ENCODE peak calls at places on chromosomes 6 and 20, in seven cellular contexts. One of them, this sample, is unnamed.

GRCh38 chr6:157323114-157323923 is at the start of gene TMEM242:
- DNase-seq in adrenal gland: peak; percentile 95
- DNase-seq in BJ: peak; percentile 57
- DNase-seq in left kidney: peak; percentile 97
- DNase-seq in central memory CD4-positive, alpha-beta T cell: peak; percentile 76
- DNase-seq in hippocampal formation: no peak
- DNase-seq in ACHN: peak; percentile 90
- DNase-seq in this sample: peak; percentile 55

GRCh38 chr20:50904067-50904570 is 27.1 kb downstream of the ADNP start:
- DNase-seq in ACHN: no peak
- DNase-seq in left kidney: no peak
- DNase-seq in BJ: no peak
- DNase-seq in central memory CD4-positive, alpha-beta T cell: no peak
- DNase-seq in adrenal gland: no peak
- DNase-seq in hippocampal formation: no peak
- DNase-seq in this sample: no peak

GRCh38 chr6:139834232-139834631 is 459.8 kb upstream of the CITED2 start:
- DNase-seq in left kidney: no peak
- DNase-seq in ACHN: no peak
- DNase-seq in hippocampal formation: no peak
- DNase-seq in central memory CD4-positive, alpha-beta T cell: no peak
- DNase-seq in BJ: no peak
- DNase-seq in adrenal gland: no peak
- DNase-seq in this sample: no peak

GRCh38 chr6:149608381-149608982 is 40.0 kb downstream of the KATNA1 start:
- DNase-seq in central memory CD4-positive, alpha-beta T cell: no peak
- DNase-seq in hippocampal formation: no peak
- DNase-seq in BJ: no peak
- DNase-seq in adrenal gland: no peak
- DNase-seq in left kidney: no peak
- DNase-seq in ACHN: no peak
- DNase-seq in this sample: no peak

GRCh38 chr6:130615816-130616215 is 211.4 kb upstream of the SMLR1 start:
- DNase-seq in adrenal gland: no peak
- DNase-seq in central memory CD4-positive, alpha-beta T cell: no peak
- DNase-seq in left kidney: no peak
- DNase-seq in BJ: no peak
- DNase-seq in ACHN: no peak
- DNase-seq in hippocampal formation: no peak
- DNase-seq in this sample: no peak

GRCh38 chr6:63121166-63121565 is 90.1 kb upstream of the FKBP1C start:
- DNase-seq in central memory CD4-positive, alpha-beta T cell: no peak
- DNase-seq in adrenal gland: no peak
- DNase-seq in BJ: no peak
- DNase-seq in left kidney: no peak
- DNase-seq in hippocampal formation: no peak
- DNase-seq in ACHN: no peak
- DNase-seq in this sample: no peak

GRCh38 chr6:138525355-138525754 is 26.1 kb upstream of the NHSL1 start:
- DNase-seq in BJ: no peak
- DNase-seq in adrenal gland: no peak
- DNase-seq in left kidney: no peak
- DNase-seq in ACHN: no peak
- DNase-seq in hippocampal formation: no peak
- DNase-seq in central memory CD4-positive, alpha-beta T cell: no peak
- DNase-seq in this sample: no peak

GRCh38 chr20:26207237-26207966 is 510.7 kb upstream of the ZNF337 start:
- DNase-seq in ACHN: no peak
- DNase-seq in left kidney: peak; percentile 19
- DNase-seq in central memory CD4-positive, alpha-beta T cell: no peak
- DNase-seq in BJ: no peak
- DNase-seq in adrenal gland: no peak
- DNase-seq in hippocampal formation: no peak
- DNase-seq in this sample: no peak

GRCh38 chr20:62837790-62838458 is 21.1 kb downstream of the COL9A3 start:
- DNase-seq in left kidney: no peak
- DNase-seq in central memory CD4-positive, alpha-beta T cell: no peak
- DNase-seq in ACHN: no peak
- DNase-seq in BJ: no peak
- DNase-seq in adrenal gland: peak; percentile 25
- DNase-seq in hippocampal formation: no peak
- DNase-seq in this sample: no peak

GRCh38 chr20:40754372-40754943 is 65.4 kb upstream of the MAFB start:
- DNase-seq in adrenal gland: peak; percentile 53
- DNase-seq in ACHN: no peak
- DNase-seq in central memory CD4-positive, alpha-beta T cell: no peak
- DNase-seq in hippocampal formation: no peak
- DNase-seq in left kidney: peak; percentile 70
- DNase-seq in BJ: no peak
- DNase-seq in this sample: no peak

GRCh38 chr20:50537546-50538201 is 27.5 kb downstream of the PTPN1 start:
- DNase-seq in central memory CD4-positive, alpha-beta T cell: no peak
- DNase-seq in adrenal gland: no peak
- DNase-seq in hippocampal formation: no peak
- DNase-seq in BJ: no peak
- DNase-seq in ACHN: no peak
- DNase-seq in left kidney: no peak
- DNase-seq in this sample: no peak

GRCh38 chr20:2203436-2203835 is 92.4 kb upstream of the TGM3 start:
- DNase-seq in central memory CD4-positive, alpha-beta T cell: no peak
- DNase-seq in hippocampal formation: no peak
- DNase-seq in left kidney: no peak
- DNase-seq in BJ: no peak
- DNase-seq in ACHN: no peak
- DNase-seq in adrenal gland: no peak
- DNase-seq in this sample: no peak

GRCh38 chr6:159217595-159218275 is 48.5 kb downstream of the FNDC1 start:
- DNase-seq in BJ: no peak
- DNase-seq in ACHN: peak; percentile 8
- DNase-seq in central memory CD4-positive, alpha-beta T cell: no peak
- DNase-seq in hippocampal formation: no peak
- DNase-seq in adrenal gland: peak; percentile 65
- DNase-seq in left kidney: peak; percentile 89
- DNase-seq in this sample: no peak

This sample was measured in H54.